ENCODE peak calls at places on chromosomes 1 and 21, in nine cellular contexts. O, M, S, Z, U, V, G, B and X are unnamed samples.

GRCh38 chr21:15908187-15908586 is 178.4 kb downstream of the USP25 start:
- DNase-seq in S (peak), G (peak), V (no peak), M (no peak), U (no peak), B (no peak), Z (no peak), O (peak), X (no peak)

GRCh38 chr1:205709059-205709398 is 28.7 kb upstream of the SLC45A3 start:
- DNase-seq in B (no peak), M (no peak), O (peak), S (peak), V (no peak), G (peak), U (no peak), Z (peak), X (no peak)

GRCh38 chr1:192477630-192478029 is 97.9 kb upstream of the RGS1 start:
- DNase-seq in G (peak), U (no peak), M (peak), S (peak), Z (no peak), B (no peak), V (no peak), O (peak), X (no peak)

GRCh38 chr1:162905759-162906158 is 44.8 kb upstream of the CCDC190 start:
- DNase-seq in U (no peak), M (no peak), O (peak), S (peak), B (no peak), Z (peak), G (peak), V (no peak), X (no peak)

GRCh38 chr1:28913786-28914227 is 562 bp upstream of the EPB41 start:
- DNase-seq in V (no peak), Z (no peak), M (no peak), G (no peak), S (no peak), B (no peak), U (no peak), O (no peak), X (no peak)

GRCh38 chr21:18743523-18743922 is 339.9 kb upstream of the TMPRSS15 start:
- DNase-seq in G (no peak), S (no peak), M (no peak), V (no peak), Z (no peak), B (no peak), O (no peak), U (no peak), X (no peak)

GRCh38 chr1:181314010-181314409 is 169.3 kb upstream of the CACNA1E start:
- DNase-seq in U (no peak), G (no peak), Z (no peak), S (no peak), V (no peak), M (no peak), O (no peak), B (no peak), X (no peak)

GRCh38 chr1:165114022-165114888 is 242.3 kb downstream of the LMX1A start:
- DNase-seq in G (peak), B (no peak), S (peak), U (no peak), Z (peak), M (peak), O (peak), V (peak), X (peak)

GRCh38 chr1:28129150-28129549 is 40.7 kb upstream of the EYA3 start:
- DNase-seq in S (peak), Z (peak), G (peak), V (no peak), O (peak), M (no peak), U (no peak), B (no peak), X (no peak)

GRCh38 chr1:211589782-211590721 is 11.1 kb upstream of the SLC30A1 start:
- DNase-seq in O (peak), U (peak), Z (no peak), V (peak), S (peak), G (peak), M (no peak), B (no peak), X (peak)

GRCh38 chr1:107940178-107940577 is 24.8 kb downstream of the VAV3 start:
- DNase-seq in B (no peak), G (no peak), M (no peak), O (no peak), U (no peak), S (no peak), Z (no peak), V (no peak), X (no peak)

GRCh38 chr1:174222166-174222949 is 63.0 kb downstream of the RABGAP1L start:
- DNase-seq in O (peak), B (no peak), M (peak), S (peak), G (peak), U (no peak), V (no peak), Z (peak), X (no peak)

GRCh38 chr1:180501865-180502360 is 464 bp downstream of the ACBD6 start:
- DNase-seq in M (no peak), S (no peak), U (no peak), V (no peak), B (no peak), O (no peak), Z (no peak), G (peak), X (peak)

GRCh38 chr1:100643430-100644196 is 75.9 kb upstream of the VCAM1 start:
- DNase-seq in O (peak), S (peak), Z (no peak), V (no peak), U (no peak), M (no peak), B (no peak), G (peak), X (no peak)

GRCh38 chr1:153779781-153780541 is 4.8 kb downstream of the SLC27A3 start:
- DNase-seq in Z (no peak), V (no peak), B (no peak), S (no peak), M (no peak), O (peak), G (no peak), U (no peak), X (no peak)

GRCh38 chr1:3174487-3175247 is 105.7 kb downstream of the PRDM16 start:
- DNase-seq in Z (peak), S (peak), V (peak), B (no peak), M (no peak), O (peak), G (peak), U (peak), X (peak)

GRCh38 chr21:43769325-43769958 is 6.7 kb downstream of the CSTB start:
- DNase-seq in Z (no peak), V (no peak), U (no peak), O (no peak), B (no peak), M (no peak), S (no peak), G (no peak), X (no peak)

GRCh38 chr1:95080446-95080845 is 7.7 kb upstream of the ALG14 start:
- DNase-seq in S (no peak), U (no peak), O (no peak), Z (no peak), V (no peak), G (no peak), M (no peak), B (no peak), X (no peak)

GRCh38 chr1:113684153-113684541 is 75.1 kb downstream of the PHTF1 start:
- DNase-seq in U (peak), M (no peak), S (peak), V (peak), Z (peak), B (no peak), O (peak), G (peak), X (peak)

GRCh38 chr1:235943581-235944114 is 76.9 kb upstream of the LYST start:
- DNase-seq in M (no peak), G (peak), U (no peak), V (no peak), O (peak), S (peak), Z (peak), B (no peak), X (no peak)

GRCh38 chr21:46455575-46456385 is 2.9 kb upstream of the DIP2A start:
- DNase-seq in U (no peak), Z (peak), V (no peak), B (no peak), G (peak), M (no peak), S (peak), O (peak), X (no peak)

GRCh38 chr1:30788580-30789387 is 31.2 kb upstream of the LAPTM5 start:
- DNase-seq in B (no peak), S (peak), Z (peak), V (no peak), O (no peak), G (no peak), M (no peak), U (no peak), X (peak)

GRCh38 chr1:87182611-87183010 is 146.1 kb upstream of the LMO4 start:
- DNase-seq in O (no peak), G (peak), M (no peak), S (no peak), B (no peak), U (no peak), V (no peak), Z (no peak), X (no peak)

GRCh38 chr1:172266528-172267174 is 153.8 kb upstream of the C1orf105 start:
- DNase-seq in B (no peak), V (no peak), S (no peak), U (no peak), Z (no peak), G (no peak), M (no peak), O (no peak), X (no peak)

GRCh38 chr1:26740958-26741357 is 45.1 kb downstream of the ARID1A start:
- DNase-seq in Z (no peak), M (no peak), U (no peak), S (no peak), B (no peak), O (no peak), V (no peak), G (no peak), X (no peak)

GRCh38 chr1:26747048-26747447 is 40.7 kb upstream of the PIGV start:
- DNase-seq in G (no peak), S (no peak), U (no peak), M (no peak), B (no peak), Z (no peak), O (no peak), V (no peak), X (no peak)

GRCh38 chr1:26744075-26744958 is 43.4 kb upstream of the PIGV start:
- DNase-seq in Z (peak), M (peak), S (peak), U (peak), V (peak), O (peak), B (peak), G (peak), X (peak)

GRCh38 chr1:26745191-26745590 is 42.6 kb upstream of the PIGV start:
- DNase-seq in M (no peak), O (peak), U (no peak), V (no peak), B (no peak), G (peak), S (peak), Z (no peak), X (no peak)

GRCh38 chr1:26743426-26744059 is 44.2 kb upstream of the PIGV start:
- DNase-seq in Z (no peak), G (no peak), M (peak), O (no peak), S (no peak), V (no peak), B (no peak), U (no peak), X (no peak)
- H3K4me3 ChIP-seq in Z (no peak), G (no peak), M (peak), O (no peak), S (no peak), V (no peak), B (peak), U (no peak), X (no peak)

DNA sequence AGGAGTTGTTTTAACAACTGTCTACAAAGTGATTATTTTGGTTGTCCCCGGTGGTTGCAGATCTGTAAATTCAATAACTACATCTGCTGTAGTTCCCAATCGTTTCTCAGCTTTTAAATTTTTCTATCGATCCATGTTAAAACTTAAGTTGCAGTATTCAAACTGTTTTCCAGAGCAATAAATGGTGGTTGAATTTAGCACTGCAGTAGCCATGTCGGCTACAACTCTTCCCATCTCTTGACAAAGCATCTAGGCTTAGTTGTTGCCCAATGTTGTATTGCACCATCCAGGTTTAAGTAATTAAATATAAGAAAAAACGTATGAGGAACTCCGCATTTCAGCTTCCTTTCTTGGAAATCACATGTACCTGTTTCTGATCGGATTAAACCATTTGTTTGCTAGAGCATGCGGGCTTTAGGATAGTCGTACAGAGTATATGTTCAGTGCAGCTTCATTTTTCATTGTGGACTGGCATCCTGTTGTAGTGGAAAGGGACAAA is 996 bp downstream of the CNIH4 start:
- DNase-seq in M (no peak), B (no peak), S (peak), G (peak), O (peak), V (peak), U (no peak), Z (peak), X (no peak)
- H3K4me3 ChIP-seq in M (peak), B (peak), S (peak), G (peak), O (peak), V (peak), U (peak), Z (peak), X (peak)

GRCh38 chr1:83615379-83615778 is 383.6 kb downstream of the TTLL7 start:
- DNase-seq in V (no peak), M (no peak), U (no peak), B (no peak), G (no peak), S (no peak), O (no peak), Z (no peak), X (no peak)

GRCh38 chr1:83619497-83619896 is 379.4 kb downstream of the TTLL7 start:
- DNase-seq in V (no peak), O (no peak), M (no peak), S (no peak), B (no peak), G (no peak), U (no peak), Z (no peak), X (no peak)
- H3K4me3 ChIP-seq in V (no peak), O (no peak), M (no peak), S (no peak), B (no peak), G (no peak), U (no peak), Z (no peak), X (no peak)

GRCh38 chr1:156120318-156120717 is 5.8 kb downstream of the LMNA start:
- DNase-seq in S (no peak), B (no peak), M (no peak), U (no peak), O (no peak), Z (no peak), G (peak), V (no peak), X (no peak)
- H3K4me3 ChIP-seq in S (peak), B (no peak), M (no peak), U (peak), O (no peak), Z (peak), G (peak), V (no peak), X (no peak)